ENCODE peak calls at places on chromosomes 13 and 19, in ten cellular contexts. One of them, this sample, is unnamed.

GRCh38 chr19:40613669-40614594 is 12.8 kb downstream of the LTBP4 start:
- DNase-seq in stimulated activated CD4-positive, alpha-beta T cell treated with anti-CD3 and anti-CD28 coated beads, Interleukin-4, amount 100 ng/mL, for 48 hours: peak; percentile 82
- DNase-seq in head of caudate nucleus: peak; percentile 58
- DNase-seq in upper lobe of left lung: peak; percentile 87
- DNase-seq in NCI-H510A: peak; percentile 92
- DNase-seq in T-helper 1 cell: peak; percentile 79
- DNase-seq in tibial nerve: peak; percentile 83
- DNase-seq in EL: peak; percentile 87
- DNase-seq in AG09319: no peak
- DNase-seq in activated CD8-positive, alpha-beta memory T cell treated with anti-CD3 and anti-CD28 coated beads for 24 hours: peak; percentile 93
- DNase-seq in this sample: peak; percentile 96

GRCh38 chr19:57623091-57623490 is 9.0 kb downstream of the ZNF134 start:
- DNase-seq in tibial nerve: no peak
- DNase-seq in AG09319: no peak
- DNase-seq in NCI-H510A: no peak
- DNase-seq in upper lobe of left lung: no peak
- DNase-seq in EL: no peak
- DNase-seq in T-helper 1 cell: no peak
- DNase-seq in head of caudate nucleus: no peak
- DNase-seq in stimulated activated CD4-positive, alpha-beta T cell treated with anti-CD3 and anti-CD28 coated beads, Interleukin-4, amount 100 ng/mL, for 48 hours: no peak
- DNase-seq in activated CD8-positive, alpha-beta memory T cell treated with anti-CD3 and anti-CD28 coated beads for 24 hours: no peak
- DNase-seq in this sample: no peak

GRCh38 chr19:43812689-43813088 is 10.4 kb upstream of the LYPD5 start:
- DNase-seq in EL: no peak
- DNase-seq in head of caudate nucleus: no peak
- DNase-seq in activated CD8-positive, alpha-beta memory T cell treated with anti-CD3 and anti-CD28 coated beads for 24 hours: no peak
- DNase-seq in AG09319: no peak
- DNase-seq in upper lobe of left lung: no peak
- DNase-seq in stimulated activated CD4-positive, alpha-beta T cell treated with anti-CD3 and anti-CD28 coated beads, Interleukin-4, amount 100 ng/mL, for 48 hours: no peak
- DNase-seq in tibial nerve: no peak
- DNase-seq in NCI-H510A: no peak
- DNase-seq in T-helper 1 cell: no peak
- DNase-seq in this sample: no peak

GRCh38 chr13:28248080-28248479 is 109.7 kb downstream of the PAN3 start:
- DNase-seq in head of caudate nucleus: no peak
- DNase-seq in EL: no peak
- DNase-seq in stimulated activated CD4-positive, alpha-beta T cell treated with anti-CD3 and anti-CD28 coated beads, Interleukin-4, amount 100 ng/mL, for 48 hours: no peak
- DNase-seq in NCI-H510A: no peak
- DNase-seq in upper lobe of left lung: no peak
- DNase-seq in tibial nerve: no peak
- DNase-seq in AG09319: no peak
- DNase-seq in T-helper 1 cell: no peak
- DNase-seq in activated CD8-positive, alpha-beta memory T cell treated with anti-CD3 and anti-CD28 coated beads for 24 hours: no peak
- DNase-seq in this sample: no peak

GRCh38 chr19:29539668-29540067 is 13.9 kb downstream of the VSTM2B start:
- DNase-seq in head of caudate nucleus: peak; percentile 12
- DNase-seq in T-helper 1 cell: no peak
- DNase-seq in NCI-H510A: no peak
- DNase-seq in upper lobe of left lung: no peak
- DNase-seq in tibial nerve: no peak
- DNase-seq in stimulated activated CD4-positive, alpha-beta T cell treated with anti-CD3 and anti-CD28 coated beads, Interleukin-4, amount 100 ng/mL, for 48 hours: no peak
- DNase-seq in EL: no peak
- DNase-seq in AG09319: no peak
- DNase-seq in activated CD8-positive, alpha-beta memory T cell treated with anti-CD3 and anti-CD28 coated beads for 24 hours: no peak
- DNase-seq in this sample: no peak

GRCh38 chr13:83815598-83815997 is 66.7 kb downstream of the SLITRK1 start:
- DNase-seq in AG09319: no peak
- DNase-seq in T-helper 1 cell: no peak
- DNase-seq in head of caudate nucleus: no peak
- DNase-seq in activated CD8-positive, alpha-beta memory T cell treated with anti-CD3 and anti-CD28 coated beads for 24 hours: no peak
- DNase-seq in NCI-H510A: no peak
- DNase-seq in EL: no peak
- DNase-seq in upper lobe of left lung: no peak
- DNase-seq in tibial nerve: no peak
- DNase-seq in stimulated activated CD4-positive, alpha-beta T cell treated with anti-CD3 and anti-CD28 coated beads, Interleukin-4, amount 100 ng/mL, for 48 hours: no peak
- DNase-seq in this sample: no peak

GRCh38 chr19:43525836-43526771 is 897 bp downstream of the ETHE1 start:
- DNase-seq in EL: peak; percentile 37
- DNase-seq in stimulated activated CD4-positive, alpha-beta T cell treated with anti-CD3 and anti-CD28 coated beads, Interleukin-4, amount 100 ng/mL, for 48 hours: no peak
- DNase-seq in T-helper 1 cell: no peak
- DNase-seq in tibial nerve: no peak
- DNase-seq in activated CD8-positive, alpha-beta memory T cell treated with anti-CD3 and anti-CD28 coated beads for 24 hours: peak; percentile 70
- DNase-seq in NCI-H510A: no peak
- DNase-seq in AG09319: no peak
- DNase-seq in upper lobe of left lung: peak; percentile 30
- DNase-seq in head of caudate nucleus: peak; percentile 39
- DNase-seq in this sample: no peak

GRCh38 chr19:11987405-11988231 is 22.8 kb downstream of the ZNF763 start:
- DNase-seq in upper lobe of left lung: peak; percentile 99
- DNase-seq in tibial nerve: peak; percentile 92
- DNase-seq in head of caudate nucleus: peak; percentile 95
- DNase-seq in activated CD8-positive, alpha-beta memory T cell treated with anti-CD3 and anti-CD28 coated beads for 24 hours: peak; percentile 95
- DNase-seq in AG09319: peak; percentile 79
- DNase-seq in stimulated activated CD4-positive, alpha-beta T cell treated with anti-CD3 and anti-CD28 coated beads, Interleukin-4, amount 100 ng/mL, for 48 hours: peak; percentile 94
- DNase-seq in NCI-H510A: peak; percentile 91
- DNase-seq in EL: peak; percentile 96
- DNase-seq in T-helper 1 cell: peak; percentile 83
- DNase-seq in this sample: peak; percentile 79

GRCh38 chr13:62357887-62358645 is 942.4 kb upstream of the PCDH20 start:
- DNase-seq in activated CD8-positive, alpha-beta memory T cell treated with anti-CD3 and anti-CD28 coated beads for 24 hours: no peak
- DNase-seq in upper lobe of left lung: no peak
- DNase-seq in stimulated activated CD4-positive, alpha-beta T cell treated with anti-CD3 and anti-CD28 coated beads, Interleukin-4, amount 100 ng/mL, for 48 hours: no peak
- DNase-seq in EL: no peak
- DNase-seq in AG09319: peak; percentile 2
- DNase-seq in tibial nerve: no peak
- DNase-seq in NCI-H510A: no peak
- DNase-seq in T-helper 1 cell: no peak
- DNase-seq in head of caudate nucleus: no peak
- DNase-seq in this sample: no peak

GRCh38 chr13:62960723-62961122 is 1545.1 kb upstream of the PCDH20 start:
- DNase-seq in T-helper 1 cell: no peak
- DNase-seq in AG09319: no peak
- DNase-seq in NCI-H510A: no peak
- DNase-seq in stimulated activated CD4-positive, alpha-beta T cell treated with anti-CD3 and anti-CD28 coated beads, Interleukin-4, amount 100 ng/mL, for 48 hours: no peak
- DNase-seq in EL: no peak
- DNase-seq in activated CD8-positive, alpha-beta memory T cell treated with anti-CD3 and anti-CD28 coated beads for 24 hours: no peak
- DNase-seq in head of caudate nucleus: no peak
- DNase-seq in tibial nerve: no peak
- DNase-seq in upper lobe of left lung: no peak
- DNase-seq in this sample: no peak

GRCh38 chr13:67148219-67148583 is 81.9 kb downstream of the PCDH9 start:
- DNase-seq in T-helper 1 cell: no peak
- DNase-seq in activated CD8-positive, alpha-beta memory T cell treated with anti-CD3 and anti-CD28 coated beads for 24 hours: no peak
- DNase-seq in head of caudate nucleus: no peak
- DNase-seq in AG09319: no peak
- DNase-seq in tibial nerve: no peak
- DNase-seq in EL: peak; percentile 20
- DNase-seq in stimulated activated CD4-positive, alpha-beta T cell treated with anti-CD3 and anti-CD28 coated beads, Interleukin-4, amount 100 ng/mL, for 48 hours: no peak
- DNase-seq in NCI-H510A: no peak
- DNase-seq in upper lobe of left lung: no peak
- DNase-seq in this sample: no peak

GRCh38 chr13:79392882-79393563 is 13.0 kb downstream of the RBM26 start:
- DNase-seq in NCI-H510A: no peak
- DNase-seq in tibial nerve: no peak
- DNase-seq in stimulated activated CD4-positive, alpha-beta T cell treated with anti-CD3 and anti-CD28 coated beads, Interleukin-4, amount 100 ng/mL, for 48 hours: no peak
- DNase-seq in head of caudate nucleus: no peak
- DNase-seq in T-helper 1 cell: no peak
- DNase-seq in upper lobe of left lung: no peak
- DNase-seq in activated CD8-positive, alpha-beta memory T cell treated with anti-CD3 and anti-CD28 coated beads for 24 hours: peak; percentile 65
- DNase-seq in AG09319: no peak
- DNase-seq in EL: peak; percentile 68
- DNase-seq in this sample: peak; percentile 75

GRCh38 chr19:49104229-49104864 is 9.8 kb upstream of the LIN7B start:
- DNase-seq in AG09319: no peak
- DNase-seq in NCI-H510A: no peak
- DNase-seq in stimulated activated CD4-positive, alpha-beta T cell treated with anti-CD3 and anti-CD28 coated beads, Interleukin-4, amount 100 ng/mL, for 48 hours: no peak
- DNase-seq in upper lobe of left lung: no peak
- DNase-seq in activated CD8-positive, alpha-beta memory T cell treated with anti-CD3 and anti-CD28 coated beads for 24 hours: no peak
- DNase-seq in tibial nerve: no peak
- DNase-seq in T-helper 1 cell: no peak
- DNase-seq in head of caudate nucleus: no peak
- DNase-seq in EL: no peak
- DNase-seq in this sample: no peak

GRCh38 chr19:35211545-35212230 is 16.9 kb downstream of the FAM187B start:
- DNase-seq in upper lobe of left lung: peak; percentile 76
- DNase-seq in NCI-H510A: no peak
- DNase-seq in EL: no peak
- DNase-seq in activated CD8-positive, alpha-beta memory T cell treated with anti-CD3 and anti-CD28 coated beads for 24 hours: peak; percentile 78
- DNase-seq in tibial nerve: peak; percentile 24
- DNase-seq in head of caudate nucleus: no peak
- DNase-seq in T-helper 1 cell: peak; percentile 80
- DNase-seq in AG09319: no peak
- DNase-seq in stimulated activated CD4-positive, alpha-beta T cell treated with anti-CD3 and anti-CD28 coated beads, Interleukin-4, amount 100 ng/mL, for 48 hours: peak; percentile 39
- DNase-seq in this sample: no peak

GRCh38 chr13:21672811-21673591 is 2.1 kb downstream of the FGF9 start:
- DNase-seq in upper lobe of left lung: no peak
- DNase-seq in EL: peak; percentile 6
- DNase-seq in AG09319: no peak
- DNase-seq in stimulated activated CD4-positive, alpha-beta T cell treated with anti-CD3 and anti-CD28 coated beads, Interleukin-4, amount 100 ng/mL, for 48 hours: no peak
- DNase-seq in tibial nerve: no peak
- DNase-seq in head of caudate nucleus: no peak
- DNase-seq in activated CD8-positive, alpha-beta memory T cell treated with anti-CD3 and anti-CD28 coated beads for 24 hours: no peak
- DNase-seq in NCI-H510A: no peak
- DNase-seq in T-helper 1 cell: no peak
- DNase-seq in this sample: no peak

GRCh38 chr13:47168086-47168485 is 271.2 kb upstream of the HTR2A start:
- DNase-seq in stimulated activated CD4-positive, alpha-beta T cell treated with anti-CD3 and anti-CD28 coated beads, Interleukin-4, amount 100 ng/mL, for 48 hours: no peak
- DNase-seq in head of caudate nucleus: no peak
- DNase-seq in AG09319: no peak
- DNase-seq in activated CD8-positive, alpha-beta memory T cell treated with anti-CD3 and anti-CD28 coated beads for 24 hours: no peak
- DNase-seq in T-helper 1 cell: no peak
- DNase-seq in tibial nerve: no peak
- DNase-seq in EL: peak; percentile 63
- DNase-seq in upper lobe of left lung: no peak
- DNase-seq in NCI-H510A: no peak
- DNase-seq in this sample: no peak

GRCh38 chr13:113552786-113553540 is 31.6 kb upstream of the TFDP1 start:
- DNase-seq in EL: no peak
- DNase-seq in activated CD8-positive, alpha-beta memory T cell treated with anti-CD3 and anti-CD28 coated beads for 24 hours: peak; percentile 35
- DNase-seq in AG09319: no peak
- DNase-seq in tibial nerve: no peak
- DNase-seq in stimulated activated CD4-positive, alpha-beta T cell treated with anti-CD3 and anti-CD28 coated beads, Interleukin-4, amount 100 ng/mL, for 48 hours: no peak
- DNase-seq in head of caudate nucleus: no peak
- DNase-seq in T-helper 1 cell: no peak
- DNase-seq in NCI-H510A: no peak
- DNase-seq in upper lobe of left lung: no peak
- DNase-seq in this sample: no peak